ENCODE peak calls at places on chromosomes 12 and 14, in seven cellular contexts. One of them, this sample, is unnamed.

GRCh38 chr12:70117670-70118069 is 125.6 kb upstream of the CNOT2 start:
- DNase-seq in DND-41: no peak
- DNase-seq in mesendoderm: no peak
- DNase-seq in GM23248: no peak
- DNase-seq in fibroblast of lung: no peak
- DNase-seq in PC-3: no peak
- DNase-seq in trophoblast cell: no peak
- DNase-seq in this sample: no peak

GRCh38 chr14:79464468-79464867 is 746.8 kb downstream of the DIO2 start:
- DNase-seq in DND-41: no peak
- DNase-seq in mesendoderm: peak; percentile 15
- DNase-seq in GM23248: no peak
- DNase-seq in fibroblast of lung: peak; percentile 54
- DNase-seq in PC-3: peak; percentile 10
- DNase-seq in trophoblast cell: no peak
- DNase-seq in this sample: no peak

GRCh38 chr14:101972126-101972785 is 7.9 kb downstream of the DYNC1H1 start:
- DNase-seq in DND-41: no peak
- DNase-seq in mesendoderm: peak; percentile 92
- DNase-seq in GM23248: peak; percentile 100
- DNase-seq in fibroblast of lung: peak; percentile 100
- DNase-seq in PC-3: peak; percentile 100
- DNase-seq in trophoblast cell: peak; percentile 96
- DNase-seq in this sample: peak; percentile 99

GRCh38 chr14:88013750-88014349 is 8.9 kb downstream of the GPR65 start:
- DNase-seq in DND-41: no peak
- DNase-seq in mesendoderm: peak; percentile 78
- DNase-seq in GM23248: peak; percentile 82
- DNase-seq in fibroblast of lung: peak; percentile 58
- DNase-seq in PC-3: peak; percentile 84
- DNase-seq in trophoblast cell: peak; percentile 75
- DNase-seq in this sample: peak; percentile 81

GRCh38 chr14:58639842-58640484 is 2.2 kb downstream of the DACT1 start:
- DNase-seq in DND-41: no peak
- DNase-seq in mesendoderm: peak; percentile 77
- DNase-seq in GM23248: peak; percentile 89
- DNase-seq in fibroblast of lung: peak; percentile 87
- DNase-seq in PC-3: peak; percentile 96
- DNase-seq in trophoblast cell: peak; percentile 60
- DNase-seq in this sample: peak; percentile 92

GRCh38 chr12:65464930-65465329 is 186.4 kb downstream of the MSRB3 start:
- DNase-seq in DND-41: no peak
- DNase-seq in mesendoderm: no peak
- DNase-seq in GM23248: peak; percentile 85
- DNase-seq in fibroblast of lung: peak; percentile 92
- DNase-seq in PC-3: peak; percentile 46
- DNase-seq in trophoblast cell: no peak
- DNase-seq in this sample: peak; percentile 97

GRCh38 chr12:12010277-12011031 is 60.3 kb upstream of the BCL2L14 start:
- DNase-seq in DND-41: peak; percentile 76
- DNase-seq in mesendoderm: no peak
- DNase-seq in GM23248: peak; percentile 68
- DNase-seq in fibroblast of lung: peak; percentile 93
- DNase-seq in PC-3: peak; percentile 54
- DNase-seq in trophoblast cell: peak; percentile 38
- DNase-seq in this sample: no peak

GRCh38 chr12:21849878-21850277 is 75.4 kb upstream of the KCNJ8 start:
- DNase-seq in DND-41: no peak
- DNase-seq in mesendoderm: no peak
- DNase-seq in GM23248: no peak
- DNase-seq in fibroblast of lung: no peak
- DNase-seq in PC-3: no peak
- DNase-seq in trophoblast cell: no peak
- DNase-seq in this sample: no peak

GRCh38 chr14:65462411-65462810 is 49.9 kb downstream of the FUT8 start:
- DNase-seq in DND-41: no peak
- DNase-seq in mesendoderm: no peak
- DNase-seq in GM23248: peak; percentile 50
- DNase-seq in fibroblast of lung: peak; percentile 91
- DNase-seq in PC-3: peak; percentile 32
- DNase-seq in trophoblast cell: no peak
- DNase-seq in this sample: peak; percentile 56

GRCh38 chr14:99964979-99965378 is 100.2 kb upstream of the EVL start:
- DNase-seq in DND-41: no peak
- DNase-seq in mesendoderm: no peak
- DNase-seq in GM23248: no peak
- DNase-seq in fibroblast of lung: no peak
- DNase-seq in PC-3: no peak
- DNase-seq in trophoblast cell: no peak
- DNase-seq in this sample: no peak

GRCh38 chr12:71107976-71108749 is 49.6 kb downstream of the TSPAN8 start:
- DNase-seq in DND-41: no peak
- DNase-seq in mesendoderm: no peak
- DNase-seq in GM23248: no peak
- DNase-seq in fibroblast of lung: no peak
- DNase-seq in PC-3: no peak
- DNase-seq in trophoblast cell: no peak
- DNase-seq in this sample: no peak

GRCh38 chr12:2447861-2448260 is 346.9 kb upstream of the FKBP4 start:
- DNase-seq in DND-41: no peak
- DNase-seq in mesendoderm: no peak
- DNase-seq in GM23248: no peak
- DNase-seq in fibroblast of lung: no peak
- DNase-seq in PC-3: no peak
- DNase-seq in trophoblast cell: no peak
- DNase-seq in this sample: no peak

GRCh38 chr12:128388461-128388921 is 121.5 kb downstream of the TMEM132C start:
- DNase-seq in DND-41: no peak
- DNase-seq in mesendoderm: no peak
- DNase-seq in GM23248: no peak
- DNase-seq in fibroblast of lung: no peak
- DNase-seq in PC-3: no peak
- DNase-seq in trophoblast cell: no peak
- DNase-seq in this sample: no peak

GRCh38 chr14:77023001-77023996 is 5.2 kb downstream of the IRF2BPL start:
- DNase-seq in DND-41: no peak
- DNase-seq in mesendoderm: peak; percentile 79
- DNase-seq in GM23248: peak; percentile 67
- DNase-seq in fibroblast of lung: peak; percentile 72
- DNase-seq in PC-3: peak; percentile 61
- DNase-seq in trophoblast cell: peak; percentile 53
- DNase-seq in this sample: peak; percentile 73

GRCh38 chr12:3214508-3215365 is 137.6 kb downstream of the TSPAN9 start:
- DNase-seq in DND-41: no peak
- DNase-seq in mesendoderm: peak; percentile 85
- DNase-seq in GM23248: no peak
- DNase-seq in fibroblast of lung: no peak
- DNase-seq in PC-3: peak; percentile 16
- DNase-seq in trophoblast cell: no peak
- DNase-seq in this sample: no peak

GRCh38 chr12:77003244-77003643 is 62.1 kb downstream of the E2F7 start:
- DNase-seq in DND-41: no peak
- DNase-seq in mesendoderm: no peak
- DNase-seq in GM23248: peak; percentile 37
- DNase-seq in fibroblast of lung: peak; percentile 24
- DNase-seq in PC-3: no peak
- DNase-seq in trophoblast cell: no peak
- DNase-seq in this sample: peak; percentile 4

GRCh38 chr12:62912644-62913043 is 22.3 kb downstream of the PPM1H start:
- DNase-seq in DND-41: no peak
- DNase-seq in mesendoderm: no peak
- DNase-seq in GM23248: no peak
- DNase-seq in fibroblast of lung: no peak
- DNase-seq in PC-3: no peak
- DNase-seq in trophoblast cell: no peak
- DNase-seq in this sample: no peak

GRCh38 chr12:117300131-117300530 is 61.3 kb downstream of the NOS1 start:
- DNase-seq in DND-41: no peak
- DNase-seq in mesendoderm: no peak
- DNase-seq in GM23248: no peak
- DNase-seq in fibroblast of lung: no peak
- DNase-seq in PC-3: peak; percentile 33
- DNase-seq in trophoblast cell: no peak
- DNase-seq in this sample: no peak

GRCh38 chr12:114955414-114956014 is 271.5 kb upstream of the TBX3 start:
- DNase-seq in DND-41: no peak
- DNase-seq in mesendoderm: no peak
- DNase-seq in GM23248: no peak
- DNase-seq in fibroblast of lung: peak; percentile 33
- DNase-seq in PC-3: peak; percentile 20
- DNase-seq in trophoblast cell: no peak
- DNase-seq in this sample: no peak

GRCh38 chr14:22557846-22558220 is 31.2 kb downstream of the DAD1 start:
- DNase-seq in DND-41: no peak
- DNase-seq in mesendoderm: no peak
- DNase-seq in GM23248: no peak
- DNase-seq in fibroblast of lung: no peak
- DNase-seq in PC-3: no peak
- DNase-seq in trophoblast cell: no peak
- DNase-seq in this sample: no peak

GRCh38 chr12:3377056-3377455 is 113.9 kb upstream of the PRMT8 start:
- DNase-seq in DND-41: no peak
- DNase-seq in mesendoderm: no peak
- DNase-seq in GM23248: no peak
- DNase-seq in fibroblast of lung: no peak
- DNase-seq in PC-3: no peak
- DNase-seq in trophoblast cell: no peak
- DNase-seq in this sample: no peak

GRCh38 chr14:98748966-98749365 is 523.0 kb downstream of the BCL11B start:
- DNase-seq in DND-41: no peak
- DNase-seq in mesendoderm: no peak
- DNase-seq in GM23248: no peak
- DNase-seq in fibroblast of lung: no peak
- DNase-seq in PC-3: no peak
- DNase-seq in trophoblast cell: no peak
- DNase-seq in this sample: no peak

DNA sequence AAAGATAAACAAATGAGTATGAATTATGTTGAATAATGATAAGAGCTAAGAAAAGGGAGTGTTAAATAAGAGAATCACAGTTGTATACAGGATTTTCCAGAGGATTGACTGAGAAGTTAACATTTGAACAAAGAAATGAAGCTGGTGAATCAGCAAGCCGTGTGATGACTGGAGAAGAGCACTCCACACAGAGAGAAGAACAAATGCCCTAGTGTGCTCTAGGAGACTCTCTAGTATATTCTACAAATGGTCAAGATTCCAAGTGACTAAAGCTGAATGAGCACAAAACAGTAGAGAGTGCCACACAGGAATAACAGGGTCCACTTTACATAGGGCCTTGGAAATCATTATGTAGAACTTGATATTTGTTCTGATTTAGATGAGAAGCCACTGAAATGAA is 587.1 kb upstream of the ATXN7L3B start:
- DNase-seq in DND-41: no peak
- DNase-seq in mesendoderm: no peak
- DNase-seq in GM23248: no peak
- DNase-seq in fibroblast of lung: no peak
- DNase-seq in PC-3: no peak
- DNase-seq in trophoblast cell: no peak
- DNase-seq in this sample: no peak
- H3K4me1 ChIP-seq in DND-41: no peaks in the 10 kb centered on the region
- H3K4me1 ChIP-seq in mesendoderm: no peaks in the 10 kb centered on the region
- H3K4me1 ChIP-seq in GM23248: no peaks in the 10 kb centered on the region
- H3K4me1 ChIP-seq in fibroblast of lung: no peaks in the 10 kb centered on the region
- H3K4me1 ChIP-seq in PC-3: no peaks in the 10 kb centered on the region
- H3K4me1 ChIP-seq in trophoblast cell: no peaks in the 10 kb centered on the region
- H3K4me1 ChIP-seq in this sample: no peaks in the 10 kb centered on the region

GRCh38 chr14:21087294-21088091 is 11.0 kb downstream of the ZNF219 start:
- DNase-seq in DND-41: peak; percentile 68
- DNase-seq in mesendoderm: peak; percentile 99
- DNase-seq in GM23248: peak; percentile 98
- DNase-seq in fibroblast of lung: peak; percentile 94
- DNase-seq in PC-3: peak; percentile 53
- DNase-seq in trophoblast cell: peak; percentile 38
- DNase-seq in this sample: peak; percentile 89
- H3K9ac ChIP-seq in DND-41: no peak overlapping the region
- H3K9ac ChIP-seq in mesendoderm: no peak overlapping the region
- H3K9ac ChIP-seq in GM23248: peak overlapping the region; percentile 74
- H3K9ac ChIP-seq in fibroblast of lung: peak overlapping the region; percentile 43
- H3K9ac ChIP-seq in PC-3: no peak overlapping the region
- H3K9ac ChIP-seq in trophoblast cell: no peak overlapping the region
- H3K9ac ChIP-seq in this sample: no peak overlapping the region

DNA sequence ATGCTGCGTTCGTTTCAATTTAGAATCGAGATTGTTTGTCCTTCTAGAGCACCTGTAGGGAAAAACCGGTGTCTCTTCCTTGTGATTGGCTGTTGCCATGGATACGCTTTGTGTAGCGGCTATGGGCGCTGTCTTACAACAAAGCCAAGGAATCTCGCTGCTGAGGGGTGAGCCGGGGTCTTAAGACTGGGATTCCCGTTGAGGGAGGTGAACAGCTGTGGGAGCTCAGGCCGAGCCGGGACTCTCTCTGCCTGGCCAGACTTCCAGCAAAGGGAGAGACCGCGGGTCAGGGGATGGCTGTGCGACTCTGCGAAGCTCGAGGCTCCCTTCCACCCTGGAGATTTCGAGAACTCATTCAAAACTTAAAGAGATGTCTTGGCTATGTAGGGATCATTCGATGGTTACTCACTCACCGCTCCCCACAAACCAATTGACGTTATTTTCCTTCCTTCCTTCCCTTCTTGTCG is at the start of the genes LRRIQ1 and TSPAN19:
- DNase-seq in DND-41: no peak
- DNase-seq in mesendoderm: peak; percentile 98
- DNase-seq in GM23248: peak; percentile 88
- DNase-seq in fibroblast of lung: peak; percentile 87
- DNase-seq in PC-3: peak; percentile 89
- DNase-seq in trophoblast cell: peak; percentile 57
- DNase-seq in this sample: peak; percentile 90
- H3K4me3 ChIP-seq in DND-41: no peak within 1 kb of the TSS
- H3K4me3 ChIP-seq in mesendoderm: peak within 1 kb of the TSS; percentile 75
- H3K4me3 ChIP-seq in GM23248: peak within 1 kb of the TSS; percentile 84
- H3K4me3 ChIP-seq in fibroblast of lung: peak within 1 kb of the TSS; percentile 62
- H3K4me3 ChIP-seq in PC-3: peak within 1 kb of the TSS; percentile 93
- H3K4me3 ChIP-seq in trophoblast cell: peak within 1 kb of the TSS; percentile 86
- H3K4me3 ChIP-seq in this sample: peak within 1 kb of the TSS; percentile 95

GRCh38 chr12:87801860-87802720 is 227.1 kb downstream of the C12orf50 start:
- DNase-seq in DND-41: no peak
- DNase-seq in mesendoderm: no peak
- DNase-seq in GM23248: peak; percentile 47
- DNase-seq in fibroblast of lung: peak; percentile 57
- DNase-seq in PC-3: peak; percentile 49
- DNase-seq in trophoblast cell: no peak
- DNase-seq in this sample: peak; percentile 90

GRCh38 chr12:87806310-87806709 is 222.9 kb downstream of the C12orf50 start:
- DNase-seq in DND-41: no peak
- DNase-seq in mesendoderm: peak; percentile 22
- DNase-seq in GM23248: no peak
- DNase-seq in fibroblast of lung: no peak
- DNase-seq in PC-3: no peak
- DNase-seq in trophoblast cell: no peak
- DNase-seq in this sample: no peak

GRCh38 chr12:87807127-87807526 is 222.1 kb downstream of the C12orf50 start:
- DNase-seq in DND-41: no peak
- DNase-seq in mesendoderm: no peak
- DNase-seq in GM23248: peak; percentile 20
- DNase-seq in fibroblast of lung: no peak
- DNase-seq in PC-3: no peak
- DNase-seq in trophoblast cell: no peak
- DNase-seq in this sample: no peak

GRCh38 chr12:87796961-87797516 is 232.2 kb downstream of the C12orf50 start:
- DNase-seq in DND-41: no peak
- DNase-seq in mesendoderm: no peak
- DNase-seq in GM23248: peak; percentile 38
- DNase-seq in fibroblast of lung: no peak
- DNase-seq in PC-3: peak; percentile 9
- DNase-seq in trophoblast cell: peak; percentile 45
- DNase-seq in this sample: peak; percentile 67

GRCh38 chr12:87802721-87803011 is 226.5 kb downstream of the C12orf50 start:
- DNase-seq in DND-41: no peak
- DNase-seq in mesendoderm: no peak
- DNase-seq in GM23248: no peak
- DNase-seq in fibroblast of lung: no peak
- DNase-seq in PC-3: peak; percentile 17
- DNase-seq in trophoblast cell: no peak
- DNase-seq in this sample: no peak
- H3K4me1 ChIP-seq in DND-41: no peaks in the 10 kb centered on the region
- H3K4me1 ChIP-seq in mesendoderm: no peaks in the 10 kb centered on the region
- H3K4me1 ChIP-seq in GM23248: peaks cover 15% of the 10 kb centered on the region
- H3K4me1 ChIP-seq in fibroblast of lung: no peaks in the 10 kb centered on the region
- H3K4me1 ChIP-seq in PC-3: peaks cover 9% of the 10 kb centered on the region
- H3K4me1 ChIP-seq in trophoblast cell: no peaks in the 10 kb centered on the region
- H3K4me1 ChIP-seq in this sample: peaks cover 21% of the 10 kb centered on the region